ENCODE peak calls at places on chromosomes 13 and 19, in nine cellular contexts. O is upper lobe of right lung, K is WERI-Rb-1, J is astrocyte of the cerebellum, U is choroid plexus epithelial cell, D is lower leg skin, Q is AG09309, Y is GM12878, P is fibroblast of mammary gland. I is an unnamed sample.

GRCh38 chr19:36151144-36152051 is 849 bp downstream of the COX7A1 start:
- DNase-seq in O (no peak), K (no peak), J (no peak), U (peak), D (peak), Q (no peak), Y (no peak), P (no peak), I (no peak)

GRCh38 chr19:11381535-11382369 is 2.4 kb downstream of the EPOR start:
- DNase-seq in O (peak), K (peak), J (no peak), U (peak), D (peak), Q (no peak), Y (peak), P (peak), I (no peak)

GRCh38 chr19:12937243-12938053 is 961 bp upstream of the CALR start:
- DNase-seq in O (peak), K (peak), J (no peak), U (no peak), D (no peak), Q (no peak), Y (no peak), P (peak), I (no peak)

GRCh38 chr19:30151081-30151480 is 209.0 kb downstream of the URI1 start:
- DNase-seq in O (no peak), K (no peak), J (no peak), U (no peak), D (no peak), Q (no peak), Y (no peak), P (no peak), I (no peak)

GRCh38 chr19:18433039-18433691 is 4.8 kb downstream of the ISYNA1 start:
- DNase-seq in O (no peak), K (peak), J (no peak), U (no peak), D (no peak), Q (no peak), Y (no peak), P (no peak), I (no peak)

GRCh38 chr13:74825170-74825948 is 656.6 kb downstream of the TBC1D4 start:
- DNase-seq in O (no peak), K (no peak), J (peak), U (peak), D (no peak), Q (peak), Y (no peak), P (peak), I (no peak)

GRCh38 chr13:26664942-26665341 is 95.6 kb downstream of the GPR12 start:
- DNase-seq in O (no peak), K (no peak), J (no peak), U (no peak), D (no peak), Q (no peak), Y (no peak), P (no peak), I (no peak)

GRCh38 chr13:20045946-20046548 is 87.5 kb downstream of the ZMYM2 start:
- DNase-seq in O (no peak), K (no peak), J (no peak), U (no peak), D (no peak), Q (no peak), Y (no peak), P (no peak), I (no peak)

GRCh38 chr13:44302948-44303575 is 70.6 kb upstream of the SERP2 start:
- DNase-seq in O (no peak), K (no peak), J (no peak), U (no peak), D (no peak), Q (no peak), Y (no peak), P (peak), I (no peak)

GRCh38 chr13:76745246-76746200 is 140.7 kb downstream of the KCTD12 start:
- DNase-seq in O (no peak), K (no peak), J (no peak), U (peak), D (no peak), Q (no peak), Y (peak), P (no peak), I (no peak)

GRCh38 chr13:103859952-103860351 is 793.7 kb upstream of the SLC10A2 start:
- DNase-seq in O (no peak), K (no peak), J (no peak), U (no peak), D (no peak), Q (no peak), Y (no peak), P (no peak), I (no peak)

GRCh38 chr19:35899547-35900214 is 659 bp downstream of the NFKBID start:
- DNase-seq in O (peak), K (peak), J (peak), U (peak), D (peak), Q (no peak), Y (peak), P (peak), I (no peak)

GRCh38 chr19:2302319-2303208 is 5.4 kb downstream of the LINGO3 start:
- DNase-seq in O (no peak), K (no peak), J (no peak), U (peak), D (no peak), Q (no peak), Y (no peak), P (peak), I (no peak)

GRCh38 chr19:29614046-29614445 is 8.0 kb downstream of the POP4 start:
- DNase-seq in O (no peak), K (no peak), J (no peak), U (no peak), D (no peak), Q (no peak), Y (no peak), P (no peak), I (no peak)

GRCh38 chr13:49975826-49976225 is 21.0 kb upstream of the TRIM13 start:
- DNase-seq in O (no peak), K (no peak), J (no peak), U (no peak), D (no peak), Q (no peak), Y (no peak), P (no peak), I (no peak)

GRCh38 chr13:61833228-61833627 is 417.6 kb upstream of the PCDH20 start:
- DNase-seq in O (no peak), K (no peak), J (no peak), U (no peak), D (no peak), Q (no peak), Y (no peak), P (no peak), I (no peak)

GRCh38 chr13:66940113-66940512 is 290.0 kb downstream of the PCDH9 start:
- DNase-seq in O (no peak), K (no peak), J (no peak), U (no peak), D (no peak), Q (no peak), Y (no peak), P (peak), I (no peak)

GRCh38 chr19:37926255-37926654 is 19.2 kb downstream of the SIPA1L3 start:
- DNase-seq in O (no peak), K (no peak), J (no peak), U (no peak), D (no peak), Q (no peak), Y (no peak), P (no peak), I (no peak)

GRCh38 chr13:113604186-113604585 is 19.6 kb downstream of the TFDP1 start:
- DNase-seq in O (no peak), K (no peak), J (no peak), U (no peak), D (no peak), Q (no peak), Y (no peak), P (no peak), I (no peak)

GRCh38 chr19:21117041-21117907 is 24.6 kb upstream of the ZNF431 start:
- DNase-seq in O (no peak), K (no peak), J (no peak), U (peak), D (no peak), Q (no peak), Y (no peak), P (no peak), I (no peak)

GRCh38 chr19:23686622-23687423 is at the start of gene ZNF675:
- DNase-seq in O (peak), K (peak), J (peak), U (peak), D (peak), Q (peak), Y (peak), P (peak), I (peak)

GRCh38 chr13:44719857-44720671 is 143.9 kb upstream of the TSC22D1 start:
- DNase-seq in O (no peak), K (no peak), J (peak), U (peak), D (no peak), Q (peak), Y (no peak), P (peak), I (peak)

GRCh38 chr19:39341122-39341719 is 1.0 kb upstream of the SAMD4B start:
- DNase-seq in O (no peak), K (peak), J (no peak), U (no peak), D (no peak), Q (no peak), Y (no peak), P (no peak), I (no peak)

GRCh38 chr19:16143399-16144215 is at the start of gene HSH2D:
- DNase-seq in O (peak), K (no peak), J (no peak), U (no peak), D (peak), Q (no peak), Y (peak), P (no peak), I (no peak)

GRCh38 chr13:112181336-112182051 is 114.5 kb downstream of the SOX1 start:
- DNase-seq in O (no peak), K (no peak), J (no peak), U (no peak), D (peak), Q (no peak), Y (no peak), P (no peak), I (no peak)

GRCh38 chr13:93765811-93766210 is 539.2 kb downstream of the GPC6 start:
- DNase-seq in O (no peak), K (no peak), J (no peak), U (no peak), D (no peak), Q (no peak), Y (no peak), P (no peak), I (no peak)

GRCh38 chr13:29934531-29935308 is 84.3 kb upstream of the UBL3 start:
- DNase-seq in O (no peak), K (no peak), J (no peak), U (no peak), D (no peak), Q (no peak), Y (no peak), P (no peak), I (no peak)

GRCh38 chr19:50046649-50047503 is 21.1 kb downstream of the ZNF473 start:
- DNase-seq in O (peak), K (peak), J (no peak), U (peak), D (peak), Q (no peak), Y (no peak), P (no peak), I (no peak)

GRCh38 chr13:32988588-32989256 is 27.5 kb upstream of the KL start:
- DNase-seq in O (no peak), K (no peak), J (no peak), U (no peak), D (no peak), Q (no peak), Y (no peak), P (peak), I (no peak)

GRCh38 chr13:64928704-64929499 is 2301.2 kb downstream of the PCDH9 start:
- DNase-seq in O (no peak), K (no peak), J (peak), U (peak), D (no peak), Q (peak), Y (no peak), P (peak), I (peak)

GRCh38 chr19:39154626-39155100 is 29.1 kb downstream of the PAK4 start:
- DNase-seq in O (peak), K (peak), J (no peak), U (peak), D (no peak), Q (no peak), Y (no peak), P (no peak), I (no peak)

GRCh38 chr19:7897289-7897688 is 6.4 kb upstream of the MAP2K7 start:
- DNase-seq in O (no peak), K (no peak), J (no peak), U (no peak), D (no peak), Q (no peak), Y (no peak), P (no peak), I (no peak)

GRCh38 chr13:78603240-78603947 is at the start of gene POU4F1:
- DNase-seq in O (no peak), K (peak), J (no peak), U (no peak), D (no peak), Q (no peak), Y (peak), P (peak), I (no peak)

GRCh38 chr13:32378012-32378411 is 49.9 kb downstream of the N4BP2L1 start:
- DNase-seq in O (no peak), K (no peak), J (no peak), U (peak), D (no peak), Q (no peak), Y (no peak), P (peak), I (no peak)

GRCh38 chr13:46551410-46552301 is 1.3 kb upstream of the LRCH1 start:
- DNase-seq in O (peak), K (peak), J (no peak), U (peak), D (peak), Q (no peak), Y (no peak), P (peak), I (no peak)

DNA sequence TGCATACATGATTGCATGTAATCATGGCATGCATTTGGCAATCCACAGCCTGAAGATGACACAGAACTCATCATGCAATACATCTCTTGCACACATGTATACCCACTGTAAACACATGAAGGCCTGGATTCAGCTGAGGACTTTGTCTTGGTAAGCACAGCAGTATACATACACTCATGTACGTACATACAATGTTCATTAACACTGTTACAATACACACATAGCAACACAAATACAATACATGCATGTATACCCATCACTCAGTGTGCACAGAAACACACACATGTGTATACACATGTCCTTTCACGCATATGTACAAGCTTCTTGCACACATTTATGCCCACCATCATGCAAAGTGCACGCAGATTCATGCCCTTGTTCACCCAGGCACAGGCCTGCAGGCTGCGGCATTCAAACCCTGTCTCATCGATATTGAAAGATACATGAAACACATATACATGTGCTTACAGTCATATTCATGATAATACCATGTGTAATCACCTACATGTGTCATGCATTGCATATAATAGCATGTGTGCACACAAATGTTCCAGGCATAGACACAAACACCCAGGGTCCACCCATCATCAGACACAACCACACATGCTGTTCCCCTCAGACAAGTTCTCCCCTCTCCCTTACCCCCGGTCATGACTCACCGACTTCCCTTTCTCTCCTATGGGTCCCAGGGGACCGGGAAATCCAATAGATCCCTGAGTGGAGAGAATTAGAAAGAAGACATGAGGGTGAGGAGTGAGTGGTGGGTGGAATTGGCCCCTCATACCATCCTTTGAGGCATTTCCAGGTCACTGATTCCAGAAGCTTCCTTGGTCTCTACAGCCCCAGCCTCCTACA is 28.7 kb downstream of the COL5A3 start:
- DNase-seq in O (no peak), K (no peak), J (no peak), U (no peak), D (no peak), Q (no peak), Y (no peak), P (peak), I (no peak)
- H3K4me3 ChIP-seq in O (no peak), K (no peak), J (no peak), U (no peak), D (no peak), Q (no peak), Y (no peak), P (no peak), I (no peak)

GRCh38 chr19:27974082-27974513 is 1238.9 kb downstream of the UQCRFS1 start:
- DNase-seq in O (no peak), K (peak), J (peak), U (peak), D (no peak), Q (no peak), Y (peak), P (peak), I (no peak)
- TF ChIP-seq CTCF in O (peak), K (peak), J (peak), U (peak), D (no peak), Q (peak), Y (peak), P (peak), I (no peak)

GRCh38 chr13:97905517-97905916 is 48.0 kb upstream of the IPO5 start:
- DNase-seq in O (no peak), K (no peak), J (no peak), U (no peak), D (no peak), Q (no peak), Y (no peak), P (peak), I (no peak)

GRCh38 chr13:97901716-97902115 is 51.8 kb upstream of the IPO5 start:
- DNase-seq in O (no peak), K (no peak), J (no peak), U (no peak), D (no peak), Q (no peak), Y (no peak), P (no peak), I (no peak)

DNA sequence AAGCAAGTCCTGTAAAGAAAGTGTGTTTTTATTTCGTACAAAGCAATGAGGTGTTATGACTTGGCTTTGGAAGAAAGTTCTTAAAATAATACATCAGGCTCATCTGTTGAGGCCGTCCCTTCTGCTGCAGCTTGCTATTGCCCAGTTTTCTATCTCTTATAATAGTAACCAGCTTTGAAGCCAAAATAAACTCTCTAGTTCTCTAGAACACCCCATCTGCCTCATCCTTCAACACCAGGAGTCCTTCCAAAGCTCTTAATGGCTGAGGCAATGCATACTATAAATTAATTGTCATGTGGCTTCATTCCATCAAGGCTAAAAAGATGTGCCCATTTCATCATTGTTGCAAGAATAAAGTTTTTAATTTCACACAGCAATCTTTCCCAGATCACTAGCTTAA is 49.4 kb upstream of the IPO5 start:
- DNase-seq in O (no peak), K (no peak), J (no peak), U (no peak), D (no peak), Q (no peak), Y (no peak), P (no peak), I (no peak)
- H3K4me3 ChIP-seq in O (no peak), K (no peak), J (no peak), U (no peak), D (no peak), Q (no peak), Y (no peak), P (no peak), I (no peak)

DNA sequence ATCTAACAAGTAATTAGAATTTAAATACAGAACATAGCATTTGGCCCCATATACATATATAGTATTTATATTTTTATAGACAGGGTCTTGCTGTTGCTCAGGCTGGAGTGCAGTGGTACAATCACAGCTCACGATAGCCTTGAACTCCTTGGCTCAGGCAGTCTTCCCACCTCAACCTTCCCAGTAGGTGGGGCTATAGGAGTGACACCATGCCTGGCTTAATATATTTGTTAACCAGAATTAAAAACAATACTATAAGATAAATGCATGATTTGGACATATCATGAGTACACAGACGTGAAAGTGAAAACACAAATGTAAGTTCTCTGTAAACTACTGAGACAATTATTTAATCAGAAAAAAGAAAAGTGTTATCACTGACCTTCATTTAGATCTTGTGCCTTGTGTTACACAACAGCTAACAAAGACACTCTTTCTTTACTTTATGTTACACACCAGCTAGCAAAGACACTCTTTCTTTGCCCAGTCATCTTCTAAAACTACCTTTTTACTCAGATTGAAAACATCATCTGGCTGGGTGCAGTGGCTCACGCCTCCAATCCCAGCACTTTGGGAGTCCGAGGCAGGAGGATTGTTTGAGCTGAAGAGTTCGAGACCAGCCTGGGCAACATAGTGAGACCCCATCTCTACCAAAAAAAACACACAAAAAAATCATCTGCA is 22.6 kb downstream of the CARS2 start:
- DNase-seq in O (no peak), K (no peak), J (no peak), U (peak), D (peak), Q (no peak), Y (no peak), P (peak), I (no peak)
- TF ChIP-seq CTCF in O (peak), K (peak), J (peak), U (peak), D (no peak), Q (peak), Y (peak), P (peak), I (peak)

GRCh38 chr19:6587093-6587820 is 3.7 kb downstream of the CD70 start:
- DNase-seq in O (no peak), K (no peak), J (no peak), U (no peak), D (peak), Q (no peak), Y (no peak), P (peak), I (no peak)
- H3K4me3 ChIP-seq in O (no peak), K (no peak), J (peak), U (no peak), D (no peak), Q (no peak), Y (peak), P (no peak), I (peak)

GRCh38 chr13:81017525-81018152 is 676.7 kb upstream of the SPRY2 start:
- DNase-seq in O (no peak), K (no peak), J (peak), U (peak), D (no peak), Q (peak), Y (no peak), P (peak), I (no peak)

DNA sequence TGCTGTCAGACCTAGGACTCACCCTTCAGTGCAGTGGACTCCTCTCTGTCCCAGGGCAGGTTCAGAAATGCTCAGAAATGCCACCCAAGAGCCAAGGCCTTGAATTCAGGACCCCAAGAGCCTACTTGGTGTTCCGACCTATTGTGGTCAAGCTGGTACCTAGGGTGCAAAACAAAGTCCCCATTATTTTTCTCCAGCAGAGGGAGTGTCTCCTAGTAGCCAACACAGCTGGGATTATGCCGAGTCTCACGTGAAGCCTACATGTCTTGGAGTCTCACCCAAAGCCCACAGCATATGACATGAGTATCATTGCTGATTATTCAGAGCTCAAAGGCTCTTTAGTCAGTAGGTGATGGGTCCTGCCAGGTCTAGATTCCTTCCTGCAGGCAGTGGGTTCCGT is 671.1 kb upstream of the SPRY2 start:
- DNase-seq in O (no peak), K (peak), J (no peak), U (no peak), D (no peak), Q (no peak), Y (no peak), P (no peak), I (no peak)
- TF ChIP-seq CTCF in O (no peak), K (no peak), J (no peak), U (peak), D (no peak), Q (no peak), Y (no peak), P (no peak), I (no peak)

GRCh38 chr13:25633108-25633507 is 261.3 kb downstream of the ATP8A2 start:
- DNase-seq in O (no peak), K (no peak), J (peak), U (peak), D (no peak), Q (no peak), Y (no peak), P (no peak), I (no peak)
- H3K4me3 ChIP-seq in O (no peak), K (no peak), J (no peak), U (no peak), D (no peak), Q (no peak), Y (no peak), P (no peak), I (no peak)